ENCODE peak calls at places on chromosomes 7 and 10, in seven cellular contexts. One of them, this sample, is unnamed.

GRCh38 chr7:100467638-100468373 is 3.7 kb upstream of the SPACDR start:
- DNase-seq in hypothalamus: peak; percentile 80
- DNase-seq in cardiac fibroblast: no peak
- DNase-seq in H1: no peak
- DNase-seq in left cardiac atrium: no peak
- DNase-seq in naive B cell: no peak
- DNase-seq in stimulated activated CD8-positive, alpha-beta memory T cell treated with anti-CD3 and anti-CD28 coated beads, Interleukin-4, amount 100 ng/mL, for 4 hours: no peak
- DNase-seq in this sample: no peak

GRCh38 chr10:1381339-1381738 is 325.2 kb downstream of the WDR37 start:
- DNase-seq in left cardiac atrium: no peak
- DNase-seq in cardiac fibroblast: no peak
- DNase-seq in stimulated activated CD8-positive, alpha-beta memory T cell treated with anti-CD3 and anti-CD28 coated beads, Interleukin-4, amount 100 ng/mL, for 4 hours: no peak
- DNase-seq in H1: no peak
- DNase-seq in hypothalamus: no peak
- DNase-seq in naive B cell: no peak
- DNase-seq in this sample: no peak

GRCh38 chr10:123395906-123396305 is 241.7 kb downstream of the BUB3 start:
- DNase-seq in stimulated activated CD8-positive, alpha-beta memory T cell treated with anti-CD3 and anti-CD28 coated beads, Interleukin-4, amount 100 ng/mL, for 4 hours: no peak
- DNase-seq in hypothalamus: no peak
- DNase-seq in left cardiac atrium: no peak
- DNase-seq in cardiac fibroblast: no peak
- DNase-seq in naive B cell: no peak
- DNase-seq in H1: no peak
- DNase-seq in this sample: no peak

GRCh38 chr10:114933588-114933987 is 4.4 kb upstream of the TRUB1 start:
- DNase-seq in H1: no peak
- DNase-seq in stimulated activated CD8-positive, alpha-beta memory T cell treated with anti-CD3 and anti-CD28 coated beads, Interleukin-4, amount 100 ng/mL, for 4 hours: no peak
- DNase-seq in hypothalamus: no peak
- DNase-seq in left cardiac atrium: no peak
- DNase-seq in naive B cell: no peak
- DNase-seq in cardiac fibroblast: no peak
- DNase-seq in this sample: no peak

GRCh38 chr7:158782638-158783490 is 46.4 kb downstream of the ESYT2 start:
- DNase-seq in stimulated activated CD8-positive, alpha-beta memory T cell treated with anti-CD3 and anti-CD28 coated beads, Interleukin-4, amount 100 ng/mL, for 4 hours: no peak
- DNase-seq in cardiac fibroblast: peak; percentile 60
- DNase-seq in left cardiac atrium: peak; percentile 76
- DNase-seq in H1: no peak
- DNase-seq in naive B cell: no peak
- DNase-seq in hypothalamus: no peak
- DNase-seq in this sample: no peak

GRCh38 chr7:81361769-81362168 is 408.1 kb downstream of the HGF start:
- DNase-seq in naive B cell: no peak
- DNase-seq in hypothalamus: no peak
- DNase-seq in H1: no peak
- DNase-seq in stimulated activated CD8-positive, alpha-beta memory T cell treated with anti-CD3 and anti-CD28 coated beads, Interleukin-4, amount 100 ng/mL, for 4 hours: no peak
- DNase-seq in left cardiac atrium: no peak
- DNase-seq in cardiac fibroblast: no peak
- DNase-seq in this sample: no peak

GRCh38 chr7:44665531-44666213 is 59.2 kb downstream of the OGDH start:
- DNase-seq in hypothalamus: no peak
- DNase-seq in naive B cell: no peak
- DNase-seq in H1: no peak
- DNase-seq in stimulated activated CD8-positive, alpha-beta memory T cell treated with anti-CD3 and anti-CD28 coated beads, Interleukin-4, amount 100 ng/mL, for 4 hours: no peak
- DNase-seq in cardiac fibroblast: peak; percentile 88
- DNase-seq in left cardiac atrium: no peak
- DNase-seq in this sample: no peak

GRCh38 chr10:121106607-121107006 is 255.4 kb downstream of the WDR11 start:
- DNase-seq in left cardiac atrium: no peak
- DNase-seq in hypothalamus: no peak
- DNase-seq in H1: no peak
- DNase-seq in naive B cell: no peak
- DNase-seq in stimulated activated CD8-positive, alpha-beta memory T cell treated with anti-CD3 and anti-CD28 coated beads, Interleukin-4, amount 100 ng/mL, for 4 hours: no peak
- DNase-seq in cardiac fibroblast: no peak
- DNase-seq in this sample: no peak

GRCh38 chr10:122421054-122421625 is 33.3 kb upstream of the ARMS2 start:
- DNase-seq in stimulated activated CD8-positive, alpha-beta memory T cell treated with anti-CD3 and anti-CD28 coated beads, Interleukin-4, amount 100 ng/mL, for 4 hours: no peak
- DNase-seq in hypothalamus: no peak
- DNase-seq in naive B cell: no peak
- DNase-seq in left cardiac atrium: no peak
- DNase-seq in cardiac fibroblast: no peak
- DNase-seq in H1: no peak
- DNase-seq in this sample: no peak

GRCh38 chr10:62099299-62099698 is 169.3 kb downstream of the RTKN2 start:
- DNase-seq in stimulated activated CD8-positive, alpha-beta memory T cell treated with anti-CD3 and anti-CD28 coated beads, Interleukin-4, amount 100 ng/mL, for 4 hours: no peak
- DNase-seq in cardiac fibroblast: no peak
- DNase-seq in hypothalamus: no peak
- DNase-seq in naive B cell: no peak
- DNase-seq in H1: no peak
- DNase-seq in left cardiac atrium: no peak
- DNase-seq in this sample: no peak

GRCh38 chr7:31747553-31747952 is 60.5 kb downstream of the PPP1R17 start:
- DNase-seq in stimulated activated CD8-positive, alpha-beta memory T cell treated with anti-CD3 and anti-CD28 coated beads, Interleukin-4, amount 100 ng/mL, for 4 hours: no peak
- DNase-seq in H1: no peak
- DNase-seq in hypothalamus: no peak
- DNase-seq in cardiac fibroblast: no peak
- DNase-seq in left cardiac atrium: no peak
- DNase-seq in naive B cell: no peak
- DNase-seq in this sample: no peak

GRCh38 chr7:20439786-20440185 is 109.1 kb downstream of the ITGB8 start:
- DNase-seq in stimulated activated CD8-positive, alpha-beta memory T cell treated with anti-CD3 and anti-CD28 coated beads, Interleukin-4, amount 100 ng/mL, for 4 hours: no peak
- DNase-seq in hypothalamus: no peak
- DNase-seq in H1: no peak
- DNase-seq in naive B cell: no peak
- DNase-seq in cardiac fibroblast: no peak
- DNase-seq in left cardiac atrium: no peak
- DNase-seq in this sample: no peak

GRCh38 chr7:44217852-44218402 is 17.1 kb downstream of the YKT6 start:
- DNase-seq in naive B cell: no peak
- DNase-seq in stimulated activated CD8-positive, alpha-beta memory T cell treated with anti-CD3 and anti-CD28 coated beads, Interleukin-4, amount 100 ng/mL, for 4 hours: no peak
- DNase-seq in cardiac fibroblast: no peak
- DNase-seq in H1: no peak
- DNase-seq in left cardiac atrium: no peak
- DNase-seq in hypothalamus: no peak
- DNase-seq in this sample: no peak

GRCh38 chr7:96219382-96220130 is 102.3 kb downstream of the SLC25A13 start:
- DNase-seq in left cardiac atrium: no peak
- DNase-seq in H1: no peak
- DNase-seq in hypothalamus: no peak
- DNase-seq in cardiac fibroblast: peak; percentile 64
- DNase-seq in stimulated activated CD8-positive, alpha-beta memory T cell treated with anti-CD3 and anti-CD28 coated beads, Interleukin-4, amount 100 ng/mL, for 4 hours: no peak
- DNase-seq in naive B cell: no peak
- DNase-seq in this sample: no peak

GRCh38 chr7:128989961-128990360 is 52.2 kb downstream of the IRF5 start:
- DNase-seq in stimulated activated CD8-positive, alpha-beta memory T cell treated with anti-CD3 and anti-CD28 coated beads, Interleukin-4, amount 100 ng/mL, for 4 hours: no peak
- DNase-seq in hypothalamus: no peak
- DNase-seq in cardiac fibroblast: no peak
- DNase-seq in H1: no peak
- DNase-seq in naive B cell: no peak
- DNase-seq in left cardiac atrium: no peak
- DNase-seq in this sample: no peak

GRCh38 chr10:61758440-61758839 is 95.7 kb downstream of the CABCOCO1 start:
- DNase-seq in H1: no peak
- DNase-seq in naive B cell: no peak
- DNase-seq in stimulated activated CD8-positive, alpha-beta memory T cell treated with anti-CD3 and anti-CD28 coated beads, Interleukin-4, amount 100 ng/mL, for 4 hours: no peak
- DNase-seq in left cardiac atrium: no peak
- DNase-seq in cardiac fibroblast: peak; percentile 23
- DNase-seq in hypothalamus: no peak
- DNase-seq in this sample: no peak

GRCh38 chr10:102302611-102303010 is 57.3 kb downstream of the GBF1 start:
- DNase-seq in H1: no peak
- DNase-seq in hypothalamus: no peak
- DNase-seq in left cardiac atrium: no peak
- DNase-seq in cardiac fibroblast: peak; percentile 53
- DNase-seq in stimulated activated CD8-positive, alpha-beta memory T cell treated with anti-CD3 and anti-CD28 coated beads, Interleukin-4, amount 100 ng/mL, for 4 hours: no peak
- DNase-seq in naive B cell: no peak
- DNase-seq in this sample: no peak

GRCh38 chr7:127525866-127526456 is 59.4 kb downstream of the GCC1 start:
- DNase-seq in left cardiac atrium: no peak
- DNase-seq in naive B cell: no peak
- DNase-seq in hypothalamus: no peak
- DNase-seq in H1: no peak
- DNase-seq in stimulated activated CD8-positive, alpha-beta memory T cell treated with anti-CD3 and anti-CD28 coated beads, Interleukin-4, amount 100 ng/mL, for 4 hours: no peak
- DNase-seq in cardiac fibroblast: no peak
- DNase-seq in this sample: no peak

GRCh38 chr7:124779620-124780019 is 14.0 kb upstream of the GPR37 start:
- DNase-seq in naive B cell: no peak
- DNase-seq in hypothalamus: no peak
- DNase-seq in left cardiac atrium: no peak
- DNase-seq in cardiac fibroblast: no peak
- DNase-seq in stimulated activated CD8-positive, alpha-beta memory T cell treated with anti-CD3 and anti-CD28 coated beads, Interleukin-4, amount 100 ng/mL, for 4 hours: no peak
- DNase-seq in H1: no peak
- DNase-seq in this sample: no peak

GRCh38 chr10:132787253-132788179 is 1.6 kb upstream of the NKX6-2 start:
- DNase-seq in left cardiac atrium: no peak
- DNase-seq in cardiac fibroblast: no peak
- DNase-seq in H1: no peak
- DNase-seq in naive B cell: no peak
- DNase-seq in hypothalamus: no peak
- DNase-seq in stimulated activated CD8-positive, alpha-beta memory T cell treated with anti-CD3 and anti-CD28 coated beads, Interleukin-4, amount 100 ng/mL, for 4 hours: no peak
- DNase-seq in this sample: no peak

GRCh38 chr10:36224431-36224985 is 582.4 kb upstream of the FZD8 start:
- DNase-seq in hypothalamus: no peak
- DNase-seq in left cardiac atrium: no peak
- DNase-seq in H1: no peak
- DNase-seq in naive B cell: no peak
- DNase-seq in cardiac fibroblast: peak; percentile 86
- DNase-seq in stimulated activated CD8-positive, alpha-beta memory T cell treated with anti-CD3 and anti-CD28 coated beads, Interleukin-4, amount 100 ng/mL, for 4 hours: no peak
- DNase-seq in this sample: no peak

GRCh38 chr7:40535678-40536077 is 400.9 kb downstream of the SUGCT start:
- DNase-seq in H1: no peak
- DNase-seq in stimulated activated CD8-positive, alpha-beta memory T cell treated with anti-CD3 and anti-CD28 coated beads, Interleukin-4, amount 100 ng/mL, for 4 hours: no peak
- DNase-seq in left cardiac atrium: no peak
- DNase-seq in naive B cell: no peak
- DNase-seq in cardiac fibroblast: no peak
- DNase-seq in hypothalamus: no peak
- DNase-seq in this sample: no peak

GRCh38 chr10:76543655-76544054 is 1094.0 kb downstream of the KCNMA1 start:
- DNase-seq in H1: no peak
- DNase-seq in naive B cell: no peak
- DNase-seq in stimulated activated CD8-positive, alpha-beta memory T cell treated with anti-CD3 and anti-CD28 coated beads, Interleukin-4, amount 100 ng/mL, for 4 hours: no peak
- DNase-seq in hypothalamus: no peak
- DNase-seq in left cardiac atrium: no peak
- DNase-seq in cardiac fibroblast: peak; percentile 35
- DNase-seq in this sample: no peak

GRCh38 chr7:45160374-45160773 is 2.8 kb downstream of the RAMP3 start:
- DNase-seq in stimulated activated CD8-positive, alpha-beta memory T cell treated with anti-CD3 and anti-CD28 coated beads, Interleukin-4, amount 100 ng/mL, for 4 hours: no peak
- DNase-seq in naive B cell: no peak
- DNase-seq in H1: no peak
- DNase-seq in left cardiac atrium: no peak
- DNase-seq in hypothalamus: no peak
- DNase-seq in cardiac fibroblast: no peak
- DNase-seq in this sample: no peak

GRCh38 chr10:45383682-45384320 is 9.8 kb downstream of the ALOX5 start:
- DNase-seq in stimulated activated CD8-positive, alpha-beta memory T cell treated with anti-CD3 and anti-CD28 coated beads, Interleukin-4, amount 100 ng/mL, for 4 hours: no peak
- DNase-seq in H1: no peak
- DNase-seq in left cardiac atrium: no peak
- DNase-seq in hypothalamus: no peak
- DNase-seq in naive B cell: no peak
- DNase-seq in cardiac fibroblast: no peak
- DNase-seq in this sample: no peak

GRCh38 chr10:130756651-130757050 is 554.9 kb downstream of the TCERG1L start:
- DNase-seq in naive B cell: no peak
- DNase-seq in stimulated activated CD8-positive, alpha-beta memory T cell treated with anti-CD3 and anti-CD28 coated beads, Interleukin-4, amount 100 ng/mL, for 4 hours: no peak
- DNase-seq in hypothalamus: no peak
- DNase-seq in H1: no peak
- DNase-seq in cardiac fibroblast: no peak
- DNase-seq in left cardiac atrium: no peak
- DNase-seq in this sample: no peak

GRCh38 chr10:30027057-30028005 is 32.1 kb downstream of the JCAD start:
- DNase-seq in stimulated activated CD8-positive, alpha-beta memory T cell treated with anti-CD3 and anti-CD28 coated beads, Interleukin-4, amount 100 ng/mL, for 4 hours: peak; percentile 73
- DNase-seq in cardiac fibroblast: no peak
- DNase-seq in H1: peak; percentile 21
- DNase-seq in naive B cell: peak; percentile 72
- DNase-seq in left cardiac atrium: peak; percentile 72
- DNase-seq in hypothalamus: no peak
- DNase-seq in this sample: peak; percentile 98

GRCh38 chr7:90455163-90456030 is 14.0 kb upstream of the PTTG1IP2 start:
- DNase-seq in left cardiac atrium: no peak
- DNase-seq in H1: no peak
- DNase-seq in naive B cell: peak; percentile 30
- DNase-seq in cardiac fibroblast: peak; percentile 60
- DNase-seq in hypothalamus: no peak
- DNase-seq in stimulated activated CD8-positive, alpha-beta memory T cell treated with anti-CD3 and anti-CD28 coated beads, Interleukin-4, amount 100 ng/mL, for 4 hours: no peak
- DNase-seq in this sample: peak; percentile 18

GRCh38 chr7:150992833-150993302 is 2.1 kb downstream of the NOS3 start:
- DNase-seq in stimulated activated CD8-positive, alpha-beta memory T cell treated with anti-CD3 and anti-CD28 coated beads, Interleukin-4, amount 100 ng/mL, for 4 hours: no peak
- DNase-seq in left cardiac atrium: peak; percentile 79
- DNase-seq in naive B cell: no peak
- DNase-seq in cardiac fibroblast: peak; percentile 44
- DNase-seq in H1: no peak
- DNase-seq in hypothalamus: no peak
- DNase-seq in this sample: no peak

GRCh38 chr7:13115157-13115772 is 427.8 kb downstream of the ARL4A start:
- DNase-seq in H1: no peak
- DNase-seq in naive B cell: no peak
- DNase-seq in hypothalamus: no peak
- DNase-seq in stimulated activated CD8-positive, alpha-beta memory T cell treated with anti-CD3 and anti-CD28 coated beads, Interleukin-4, amount 100 ng/mL, for 4 hours: no peak
- DNase-seq in left cardiac atrium: no peak
- DNase-seq in cardiac fibroblast: peak; percentile 53
- DNase-seq in this sample: no peak

GRCh38 chr7:521221-522070 is 1.8 kb upstream of the PDGFA start:
- DNase-seq in left cardiac atrium: peak; percentile 89
- DNase-seq in cardiac fibroblast: peak; percentile 58
- DNase-seq in H1: no peak
- DNase-seq in stimulated activated CD8-positive, alpha-beta memory T cell treated with anti-CD3 and anti-CD28 coated beads, Interleukin-4, amount 100 ng/mL, for 4 hours: no peak
- DNase-seq in hypothalamus: peak; percentile 10
- DNase-seq in naive B cell: peak; percentile 43
- DNase-seq in this sample: no peak

GRCh38 chr10:124878457-124878739 is 63.5 kb upstream of the ZRANB1 start:
- DNase-seq in cardiac fibroblast: peak; percentile 9
- DNase-seq in stimulated activated CD8-positive, alpha-beta memory T cell treated with anti-CD3 and anti-CD28 coated beads, Interleukin-4, amount 100 ng/mL, for 4 hours: no peak
- DNase-seq in left cardiac atrium: no peak
- DNase-seq in naive B cell: no peak
- DNase-seq in H1: no peak
- DNase-seq in hypothalamus: no peak
- DNase-seq in this sample: no peak

GRCh38 chr10:119403927-119404326 is 138.6 kb downstream of the RGS10 start:
- DNase-seq in hypothalamus: no peak
- DNase-seq in H1: no peak
- DNase-seq in left cardiac atrium: no peak
- DNase-seq in naive B cell: no peak
- DNase-seq in stimulated activated CD8-positive, alpha-beta memory T cell treated with anti-CD3 and anti-CD28 coated beads, Interleukin-4, amount 100 ng/mL, for 4 hours: no peak
- DNase-seq in cardiac fibroblast: no peak
- DNase-seq in this sample: no peak

GRCh38 chr10:124236818-124237217 is 143.4 kb upstream of the CHST15 start:
- DNase-seq in stimulated activated CD8-positive, alpha-beta memory T cell treated with anti-CD3 and anti-CD28 coated beads, Interleukin-4, amount 100 ng/mL, for 4 hours: no peak
- DNase-seq in H1: no peak
- DNase-seq in hypothalamus: no peak
- DNase-seq in cardiac fibroblast: no peak
- DNase-seq in naive B cell: no peak
- DNase-seq in left cardiac atrium: no peak
- DNase-seq in this sample: no peak

GRCh38 chr10:73577788-73578187 is 13.4 kb downstream of the USP54 start:
- DNase-seq in naive B cell: no peak
- DNase-seq in hypothalamus: no peak
- DNase-seq in left cardiac atrium: peak; percentile 60
- DNase-seq in H1: no peak
- DNase-seq in stimulated activated CD8-positive, alpha-beta memory T cell treated with anti-CD3 and anti-CD28 coated beads, Interleukin-4, amount 100 ng/mL, for 4 hours: no peak
- DNase-seq in cardiac fibroblast: peak; percentile 69
- DNase-seq in this sample: no peak

GRCh38 chr7:1284743-1285458 is 52.2 kb downstream of the UNCX start:
- DNase-seq in H1: no peak
- DNase-seq in cardiac fibroblast: no peak
- DNase-seq in left cardiac atrium: peak; percentile 5
- DNase-seq in hypothalamus: no peak
- DNase-seq in naive B cell: no peak
- DNase-seq in stimulated activated CD8-positive, alpha-beta memory T cell treated with anti-CD3 and anti-CD28 coated beads, Interleukin-4, amount 100 ng/mL, for 4 hours: no peak
- DNase-seq in this sample: no peak